ENCODE peak calls at places on chromosomes 16 and 17, in nine cellular contexts. J is hippocampal formation; S is CD8-positive, alpha-beta memory T cell; X is PC-3; C is activated CD4-positive, CD25-positive, alpha-beta regulatory T cell treated with anti-CD3 and anti-CD28 coated beads, Interleukin-2, amount 50 U/mL, for 16 hours; W is AG08396; E is activated naive CD4-positive, alpha-beta T cell treated with anti-CD3 and anti-CD28 coated beads, Interleukin-2, amount 10 ng/mL, durations not matched to agents 7 days and 5 days; T is non-pigmented ciliary epithelial cell; V is M059J. R is an unnamed sample.

GRCh38 chr16:72886366-72886974 is 161.5 kb downstream of the ZFHX3 start:
- DNase-seq in J (no peak), S (no peak), X (no peak), C (no peak), W (no peak), E (no peak), T (no peak), V (no peak), R (no peak)

GRCh38 chr17:8673621-8674020 is 43.1 kb upstream of the MYH10 start:
- DNase-seq in J (no peak), S (no peak), X (no peak), C (no peak), W (no peak), E (no peak), T (no peak), V (no peak), R (no peak)

GRCh38 chr17:16287563-16288027 is 65.7 kb downstream of the CENPV start:
- DNase-seq in J (peak; percentile 34), S (no peak), X (peak; percentile 55), C (no peak), W (peak; percentile 56), E (peak; percentile 24), T (peak; percentile 76), V (peak; percentile 70), R (no peak)

GRCh38 chr17:41763327-41763726 is 23.2 kb downstream of the JUP start:
- DNase-seq in J (no peak), S (no peak), X (no peak), C (no peak), W (no peak), E (no peak), T (no peak), V (no peak), R (no peak)

GRCh38 chr17:39706921-39707337 is 7.1 kb downstream of the ERBB2 start:
- DNase-seq in J (no peak), S (no peak), X (peak; percentile 13), C (no peak), W (no peak), E (peak; percentile 53), T (no peak), V (no peak), R (no peak)

GRCh38 chr17:72642720-72643119 is 449.8 kb downstream of the SLC39A11 start:
- DNase-seq in J (no peak), S (no peak), X (no peak), C (no peak), W (no peak), E (no peak), T (no peak), V (no peak), R (no peak)

GRCh38 chr16:88951501-88951900 is 25.5 kb downstream of the CBFA2T3 start:
- DNase-seq in J (no peak), S (no peak), X (no peak), C (no peak), W (no peak), E (no peak), T (no peak), V (no peak), R (no peak)

GRCh38 chr17:49439305-49439672 is 24.6 kb upstream of the PHB1 start:
- DNase-seq in J (no peak), S (no peak), X (no peak), C (no peak), W (no peak), E (peak; percentile 10), T (no peak), V (no peak), R (no peak)

GRCh38 chr17:65362826-65363225 is 198.6 kb downstream of the AXIN2 start:
- DNase-seq in J (no peak), S (no peak), X (peak; percentile 99), C (no peak), W (no peak), E (no peak), T (no peak), V (peak; percentile 97), R (no peak)

GRCh38 chr17:68221786-68222185 is 26.1 kb upstream of the AMZ2 start:
- DNase-seq in J (no peak), S (no peak), X (no peak), C (no peak), W (no peak), E (no peak), T (no peak), V (no peak), R (no peak)

GRCh38 chr16:8476824-8477223 is 113.5 kb downstream of the TMEM114 start:
- DNase-seq in J (no peak), S (no peak), X (no peak), C (no peak), W (no peak), E (no peak), T (no peak), V (no peak), R (no peak)

GRCh38 chr17:19719365-19720209 is 3.2 kb upstream of the SLC47A2 start:
- DNase-seq in J (no peak), S (no peak), X (peak; percentile 91), C (no peak), W (no peak), E (no peak), T (no peak), V (peak; percentile 44), R (no peak)

GRCh38 chr16:7246578-7246977 is 86.1 kb upstream of the RBFOX1 start:
- DNase-seq in J (no peak), S (no peak), X (no peak), C (no peak), W (no peak), E (no peak), T (no peak), V (peak; percentile 2), R (no peak)

GRCh38 chr16:2459647-2460390 is at the start of gene TEDC2:
- DNase-seq in J (peak; percentile 93), S (peak; percentile 98), X (peak; percentile 93), C (peak; percentile 91), W (peak; percentile 99), E (peak; percentile 99), T (peak; percentile 60), V (peak; percentile 96), R (peak; percentile 92)

R was measured in anterior cingulate cortex.